ENCODE peak calls at places on chromosomes 7 and 10, in five cellular contexts. O is M059J, X is anterior cingulate cortex, V is GM04503, U is kidney. T is an unnamed sample.

GRCh38 chr7:118861581-118861980 is 637.1 kb downstream of the ANKRD7 start:
- DNase-seq in O (no peak), V (no peak), U (no peak), X (no peak), T (no peak)

GRCh38 chr7:116315293-116315692 is 105.0 kb downstream of the TES start:
- DNase-seq in O (peak), V (no peak), U (no peak), X (no peak), T (no peak)

GRCh38 chr7:139698879-139699278 is 78.9 kb downstream of the HIPK2 start:
- DNase-seq in V (no peak), X (no peak), U (no peak), O (no peak), T (no peak)

GRCh38 chr7:116443101-116443523 is 56.4 kb upstream of the CAV2 start:
- DNase-seq in V (peak), U (no peak), X (no peak), O (peak), T (no peak)

GRCh38 chr7:12158334-12159060 is 52.6 kb upstream of the TMEM106B start:
- DNase-seq in X (no peak), O (peak), V (no peak), U (no peak), T (no peak)

GRCh38 chr7:24917510-24918239 is 62.3 kb downstream of the OSBPL3 start:
- DNase-seq in U (no peak), X (no peak), V (peak), O (peak), T (no peak)

GRCh38 chr7:14582010-14582409 is 320.5 kb downstream of the DGKB start:
- DNase-seq in X (no peak), O (no peak), V (no peak), U (no peak), T (no peak)

GRCh38 chr7:124839687-124840086 is 74.1 kb upstream of the GPR37 start:
- DNase-seq in V (no peak), O (no peak), X (no peak), U (no peak), T (no peak)

GRCh38 chr7:16546921-16547505 is 20.4 kb downstream of the LRRC72 start:
- DNase-seq in V (no peak), O (no peak), X (no peak), U (no peak), T (no peak)

GRCh38 chr10:51422311-51423120 is 276.9 kb downstream of the CSTF2T start:
- DNase-seq in U (peak), V (peak), X (no peak), O (peak), T (no peak)

GRCh38 chr7:120867932-120868331 is 10.0 kb upstream of the TSPAN12 start:
- DNase-seq in O (peak), X (no peak), U (no peak), V (no peak), T (no peak)

GRCh38 chr10:96334888-96335526 is 23.8 kb downstream of the OPALIN start:
- DNase-seq in V (peak), O (peak), X (no peak), U (no peak), T (no peak)

GRCh38 chr7:30859940-30860623 is 51.6 kb upstream of the AQP1 start:
- DNase-seq in O (peak), U (no peak), V (no peak), X (no peak), T (no peak)

GRCh38 chr7:30973791-30974604 is 10.2 kb downstream of the GHRHR start:
- DNase-seq in V (no peak), O (no peak), U (no peak), X (no peak), T (no peak)

GRCh38 chr7:156950381-156950858 is 908 bp downstream of the NOM1 start:
- DNase-seq in V (no peak), O (peak), U (no peak), X (no peak), T (no peak)

GRCh38 chr10:33064706-33065105 is 106.7 kb upstream of the ITGB1 start:
- DNase-seq in X (no peak), U (no peak), O (no peak), V (peak), T (no peak)

GRCh38 chr7:75054744-75055527 is 18.7 kb downstream of the RCC1L start:
- DNase-seq in O (peak), V (peak), X (no peak), U (no peak), T (no peak)

GRCh38 chr10:72826346-72826745 is 67.2 kb upstream of the OIT3 start:
- DNase-seq in X (no peak), O (no peak), U (no peak), V (no peak), T (no peak)

GRCh38 chr10:17073720-17074547 is 55.7 kb downstream of the CUBN start:
- DNase-seq in U (no peak), V (no peak), O (no peak), X (no peak), T (no peak)

GRCh38 chr7:77563275-77563674 is 26.2 kb downstream of the PTPN12 start:
- DNase-seq in U (no peak), O (no peak), X (no peak), V (no peak), T (no peak)

GRCh38 chr7:30933124-30933893 is 21.7 kb downstream of the AQP1 start:
- DNase-seq in O (no peak), X (no peak), V (no peak), U (peak), T (no peak)

GRCh38 chr10:127158663-127159062 is 37.7 kb downstream of the INSYN2A start:
- DNase-seq in O (no peak), U (no peak), X (no peak), V (no peak), T (no peak)

GRCh38 chr10:15222511-15222910 is 54.0 kb upstream of the NMT2 start:
- DNase-seq in X (peak), U (no peak), O (no peak), V (no peak), T (no peak)

GRCh38 chr7:51075681-51076580 is 240.7 kb downstream of the COBL start:
- DNase-seq in U (no peak), X (no peak), V (no peak), O (peak), T (no peak)

GRCh38 chr7:295155-296154 is 5.5 kb downstream of the FOXL3 start:
- DNase-seq in U (no peak), X (no peak), O (no peak), V (no peak), T (no peak)

GRCh38 chr7:25095516-25096345 is 29.3 kb downstream of the CYCS start:
- DNase-seq in X (no peak), O (no peak), U (no peak), V (no peak), T (no peak)

GRCh38 chr10:100146875-100147665 is 38.8 kb downstream of the ERLIN1 start:
- DNase-seq in O (peak), X (no peak), V (peak), U (no peak), T (no peak)

GRCh38 chr7:73992104-73992562 is 35.8 kb upstream of the ELN start:
- DNase-seq in O (peak), V (peak), U (no peak), X (no peak), T (no peak)

GRCh38 chr7:71787513-71787912 is 624.6 kb downstream of the CALN1 start:
- DNase-seq in X (no peak), U (no peak), O (no peak), V (no peak), T (no peak)

GRCh38 chr10:99827906-99828305 is 45.5 kb downstream of the ABCC2 start:
- DNase-seq in X (no peak), O (no peak), U (no peak), V (no peak), T (no peak)

GRCh38 chr10:121260383-121260782 is 337.9 kb downstream of the FGFR2 start:
- DNase-seq in U (no peak), X (no peak), V (no peak), O (no peak), T (no peak)

GRCh38 chr7:100789055-100789454 is 38.3 kb downstream of the EPHB4 start:
- DNase-seq in U (no peak), O (no peak), X (no peak), V (no peak), T (no peak)

GRCh38 chr7:151104411-151105235 is 18.3 kb downstream of the AGAP3 start:
- DNase-seq in X (no peak), V (no peak), O (peak), U (peak), T (no peak)

GRCh38 chr7:128453836-128454804 is 1.6 kb upstream of the HILPDA start:
- DNase-seq in X (peak), O (peak), U (peak), V (no peak), T (no peak)

T was measured in activated naive CD8-positive, alpha-beta T cell treated with anti-CD3 and anti-CD28 coated beads, Interleukin-2, amount 10 ng/mL, durations not matched to agents 7 days and 5 days.